ENCODE peak calls at places on chromosomes 13 and 19, in seven cellular contexts. G is tibial artery; C is Caco-2; D is BE2C; I is fibroblast of mammary gland; R is CD4-positive, alpha-beta memory T cell; Y is thyroid gland. T is an unnamed sample.
A peak's percentile ranks its signal among the peaks of the same experiment; 100 is the strongest.

GRCh38 chr19:44847144-44848035 is 1.3 kb downstream of the NECTIN2 start:
- DNase-seq in C (peak; percentile 90), R (no peak), D (peak; percentile 32), Y (peak; percentile 86), I (peak; percentile 36), G (peak; percentile 80), T (no peak)

GRCh38 chr13:111241006-111241755 is 79.3 kb upstream of the TEX29 start:
- DNase-seq in D (no peak), I (no peak), G (no peak), C (no peak), R (no peak), Y (no peak), T (no peak)

GRCh38 chr19:3879656-3880055 is 829 bp upstream of the ATCAY start:
- DNase-seq in R (no peak), G (no peak), C (no peak), D (no peak), Y (no peak), I (no peak), T (no peak)

GRCh38 chr13:98026457-98026857 is 73.0 kb downstream of the IPO5 start:
- DNase-seq in I (peak; percentile 43), C (peak; percentile 18), Y (no peak), G (no peak), R (no peak), D (no peak), T (no peak)

GRCh38 chr13:45516757-45517156 is 52.0 kb downstream of the COG3 start:
- DNase-seq in C (no peak), R (no peak), Y (no peak), G (no peak), D (no peak), I (no peak), T (no peak)

GRCh38 chr13:53101883-53102282 is 73.3 kb downstream of the OLFM4 start:
- DNase-seq in R (no peak), I (no peak), D (no peak), Y (no peak), G (no peak), C (no peak), T (no peak)

GRCh38 chr13:66563076-66563475 is 667.1 kb downstream of the PCDH9 start:
- DNase-seq in D (no peak), Y (no peak), C (no peak), R (no peak), I (no peak), G (no peak), T (no peak)

GRCh38 chr19:16463991-16464575 is 7.7 kb downstream of the EPS15L1 start:
- DNase-seq in Y (no peak), G (no peak), D (no peak), I (no peak), C (peak; percentile 68), R (no peak), T (no peak)

GRCh38 chr19:45613926-45614725 is 12.1 kb upstream of the GPR4 start:
- DNase-seq in D (no peak), Y (no peak), R (no peak), G (no peak), C (peak; percentile 40), I (peak; percentile 92), T (peak; percentile 88)

DNA sequence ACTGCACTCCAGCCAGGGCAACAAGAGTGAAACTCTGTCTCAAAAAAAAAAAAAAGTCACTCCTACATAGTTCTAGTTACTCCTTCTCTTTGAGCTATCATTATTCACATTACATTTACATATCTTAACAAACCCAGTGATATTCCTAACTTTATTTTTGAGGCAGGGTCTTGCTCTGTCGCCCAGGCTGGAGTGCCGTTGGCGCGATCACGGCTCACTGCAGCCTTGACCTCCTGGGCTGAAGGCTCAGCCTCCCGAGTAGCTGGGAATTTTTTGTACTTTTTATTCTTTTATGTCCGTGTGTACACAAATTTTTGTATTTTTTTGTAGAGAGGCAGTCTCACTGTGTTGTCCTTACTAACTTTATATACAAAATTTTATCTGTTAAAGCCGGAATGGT is 587 bp upstream of the RPS15 start:
- DNase-seq in Y (no peak), G (no peak), D (no peak), I (no peak), C (no peak), R (no peak), T (no peak)
- H3K4me3 ChIP-seq in Y (no peak overlapping the region), G (peak overlapping the region; percentile 91), D (no peak overlapping the region), I (no peak overlapping the region), C (no peak overlapping the region), R (peak overlapping the region; percentile 79), T (peak overlapping the region; percentile 60)

DNA sequence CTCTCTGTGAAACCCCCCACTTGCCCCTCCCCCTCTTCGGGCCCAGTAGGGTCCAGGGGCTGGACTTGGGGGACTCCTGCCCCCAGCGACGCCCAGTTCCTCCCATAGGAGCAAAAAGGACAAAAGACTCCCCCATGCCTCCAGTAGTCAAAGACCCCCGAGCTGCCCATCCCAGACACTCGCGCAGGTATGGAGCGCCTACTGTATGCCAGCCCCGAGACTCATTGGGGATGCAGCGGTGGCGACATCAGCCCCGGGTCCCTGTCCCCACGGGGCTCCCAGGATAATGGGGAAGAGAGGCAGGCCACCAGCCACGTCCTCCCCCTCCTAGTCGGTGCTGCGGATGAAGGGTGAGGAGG is 18.3 kb upstream of the ZNRF4 start:
- DNase-seq in I (no peak), R (no peak), G (no peak), Y (no peak), D (no peak), C (no peak), T (no peak)
- H3K4me3 ChIP-seq in I (no peak overlapping the region), R (no peak overlapping the region), G (no peak overlapping the region), Y (no peak overlapping the region), D (peak overlapping the region; percentile 73), C (no peak overlapping the region), T (no peak overlapping the region)

GRCh38 chr13:74570046-74570445 is 435.8 kb upstream of the KLF12 start:
- DNase-seq in Y (no peak), C (no peak), G (no peak), I (no peak), R (no peak), D (no peak), T (no peak)
- H3K4me3 ChIP-seq in Y (no peak overlapping the region), C (no peak overlapping the region), G (no peak overlapping the region), I (no peak overlapping the region), R (no peak overlapping the region), D (no peak overlapping the region), T (no peak overlapping the region)

GRCh38 chr19:47240561-47240960 is 9.6 kb upstream of the BBC3 start:
- DNase-seq in D (no peak), I (no peak), C (no peak), G (no peak), Y (no peak), R (no peak), T (no peak)

GRCh38 chr19:47239610-47240296 is 8.8 kb upstream of the BBC3 start:
- DNase-seq in R (peak; percentile 55), I (no peak), D (peak; percentile 95), C (no peak), G (no peak), Y (peak; percentile 27), T (peak; percentile 46)

GRCh38 chr19:47240996-47241918 is 10.3 kb upstream of the BBC3 start:
- DNase-seq in Y (peak; percentile 78), G (peak; percentile 56), D (peak; percentile 78), I (peak; percentile 71), R (peak; percentile 85), C (peak; percentile 91), T (peak; percentile 72)

GRCh38 chr19:47241919-47242644 is 11.1 kb upstream of the BBC3 start:
- DNase-seq in R (peak; percentile 28), Y (no peak), I (no peak), G (no peak), C (no peak), D (no peak), T (no peak)

GRCh38 chr19:47239152-47239551 is 8.2 kb upstream of the BBC3 start:
- DNase-seq in D (no peak), I (no peak), Y (no peak), G (no peak), R (no peak), C (no peak), T (no peak)
- H3K4me3 ChIP-seq in D (peak overlapping the region; percentile 49), I (no peak overlapping the region), Y (no peak overlapping the region), G (peak overlapping the region; percentile 38), R (no peak overlapping the region), C (no peak overlapping the region), T (no peak overlapping the region)

GRCh38 chr13:50842711-50843255 is 709 bp downstream of the DLEU7 start:
- DNase-seq in C (no peak), R (no peak), G (no peak), Y (no peak), D (no peak), I (no peak), T (no peak)
- H3K4me3 ChIP-seq in C (no peak overlapping the region), R (no peak overlapping the region), G (peak overlapping the region; percentile 21), Y (no peak overlapping the region), D (no peak overlapping the region), I (no peak overlapping the region), T (no peak overlapping the region)

DNA sequence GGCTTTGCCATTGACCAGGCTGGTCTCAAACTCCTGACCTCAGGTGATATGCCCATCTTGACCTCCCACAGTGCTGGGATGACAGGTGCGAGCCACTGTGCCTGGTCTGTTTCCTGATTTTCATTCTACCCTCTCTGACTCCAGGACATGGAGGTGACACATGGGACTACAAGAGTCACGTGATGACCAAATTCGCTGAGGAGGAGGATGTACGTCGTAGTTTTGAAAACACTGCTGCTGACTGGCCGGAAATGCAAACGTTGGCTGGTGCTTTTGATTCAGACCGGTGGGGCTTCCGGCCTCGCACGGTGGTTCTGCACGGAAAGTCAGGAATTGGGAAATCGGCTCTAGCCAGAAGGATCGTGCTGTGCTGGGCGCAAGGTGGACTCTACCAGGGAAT is 40.2 kb downstream of the NLRP5 start:
- DNase-seq in Y (no peak), D (no peak), C (no peak), I (no peak), G (no peak), R (no peak), T (no peak)
- H3K4me3 ChIP-seq in Y (no peak overlapping the region), D (no peak overlapping the region), C (no peak overlapping the region), I (no peak overlapping the region), G (no peak overlapping the region), R (no peak overlapping the region), T (no peak overlapping the region)

DNA sequence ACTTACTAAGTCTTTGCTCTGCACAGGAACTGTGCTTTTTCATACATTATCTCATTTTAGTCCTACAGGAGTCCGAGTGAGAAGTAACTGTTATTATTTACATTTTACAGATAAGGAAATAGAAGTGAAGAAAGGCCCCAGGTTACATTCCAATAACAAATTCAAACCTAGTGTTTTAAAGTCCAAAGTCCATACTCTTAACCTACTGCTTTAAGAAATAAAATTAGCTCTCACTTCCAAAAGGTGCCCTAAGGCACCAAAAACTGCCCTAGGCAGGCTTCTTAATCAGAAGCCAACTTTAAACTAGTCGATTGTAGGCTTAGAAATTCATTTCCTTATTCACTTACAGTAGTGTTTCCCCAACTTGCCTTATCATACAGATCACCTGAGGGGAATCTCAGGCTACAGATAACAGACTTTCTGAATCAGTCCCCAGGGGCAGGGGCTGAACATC is 555.9 kb downstream of the DIAPH3 start:
- DNase-seq in G (no peak), C (peak; percentile 57), R (no peak), Y (no peak), D (no peak), I (no peak), T (peak; percentile 1)
- H3K4me3 ChIP-seq in G (no peak overlapping the region), C (no peak overlapping the region), R (no peak overlapping the region), Y (no peak overlapping the region), D (no peak overlapping the region), I (no peak overlapping the region), T (no peak overlapping the region)

T was measured in GM12865.